ENCODE peak calls at places on chromosome 4, in five cellular contexts. C, R, E, L and P are unnamed samples.

GRCh38 chr4:105709081-105709450 is 482 bp downstream of the GSTCD start:
- DNase-seq in C (no peak), R (no peak), E (no peak), L (no peak), P (no peak)

GRCh38 chr4:88643932-88644331 is 51.7 kb downstream of the HERC3 start:
- DNase-seq in C (no peak), R (no peak), E (no peak), L (no peak), P (no peak)

GRCh38 chr4:78651250-78651860 is 99.8 kb downstream of the ANXA3 start:
- DNase-seq in C (no peak), R (no peak), E (no peak), L (no peak), P (no peak)

GRCh38 chr4:129545599-129546278 is 449.8 kb downstream of the C4orf33 start:
- DNase-seq in C (no peak), R (no peak), E (peak), L (peak), P (peak)

GRCh38 chr4:32560306-32560705 is 1840.1 kb downstream of the PCDH7 start:
- DNase-seq in C (no peak), R (no peak), E (no peak), L (peak), P (no peak)

GRCh38 chr4:152590179-152591031 is 54.5 kb upstream of the FBXW7 start:
- DNase-seq in C (peak), R (no peak), E (no peak), L (no peak), P (no peak)

GRCh38 chr4:187236491-187236890 is 512.8 kb upstream of the FAT1 start:
- DNase-seq in C (no peak), R (no peak), E (no peak), L (no peak), P (no peak)

GRCh38 chr4:65566473-65566872 is 103.8 kb downstream of the EPHA5 start:
- DNase-seq in C (no peak), R (no peak), E (no peak), L (no peak), P (no peak)

GRCh38 chr4:82528074-82528473 is 33.7 kb downstream of the TMEM150C start:
- DNase-seq in C (no peak), R (no peak), E (no peak), L (no peak), P (no peak)

GRCh38 chr4:77154761-77155499 is 2.1 kb upstream of the CCNG2 start:
- DNase-seq in C (no peak), R (no peak), E (no peak), L (no peak), P (no peak)

GRCh38 chr4:86977621-86978184 is 42.9 kb downstream of the AFF1 start:
- DNase-seq in C (peak), R (no peak), E (no peak), L (no peak), P (no peak)

GRCh38 chr4:89837385-89837995 is 529 bp upstream of the SNCA start:
- DNase-seq in C (peak), R (peak), E (peak), L (no peak), P (no peak)

GRCh38 chr4:657338-658030 is 16.6 kb downstream of the ATP5ME start:
- DNase-seq in C (no peak), R (no peak), E (no peak), L (no peak), P (no peak)

GRCh38 chr4:182206916-182207315 is 36.3 kb upstream of the TENM3 start:
- DNase-seq in C (no peak), R (no peak), E (no peak), L (no peak), P (no peak)

GRCh38 chr4:90689739-90690138 is 562.5 kb downstream of the CCSER1 start:
- DNase-seq in C (peak), R (no peak), E (no peak), L (no peak), P (no peak)

GRCh38 chr4:57199267-57199666 is 89.1 kb upstream of the IGFBP7 start:
- DNase-seq in C (peak), R (no peak), E (no peak), L (no peak), P (no peak)

GRCh38 chr4:81257841-81258240 is 42.8 kb upstream of the PRKG2 start:
- DNase-seq in C (no peak), R (no peak), E (no peak), L (no peak), P (no peak)

GRCh38 chr4:21386166-21386780 is 562.3 kb downstream of the KCNIP4 start:
- DNase-seq in C (no peak), R (no peak), E (no peak), L (no peak), P (no peak)

GRCh38 chr4:21385706-21386105 is 562.9 kb downstream of the KCNIP4 start:
- DNase-seq in C (no peak), R (no peak), E (no peak), L (no peak), P (no peak)

GRCh38 chr4:21380861-21381260 is 567.7 kb downstream of the KCNIP4 start:
- DNase-seq in C (no peak), R (no peak), E (no peak), L (no peak), P (no peak)
- H3K27ac ChIP-seq in C (no peak), R (peak), E (no peak), L (no peak), P (no peak)

GRCh38 chr4:184504385-184504784 is 30.0 kb upstream of the IRF2 start:
- DNase-seq in C (no peak), R (no peak), E (no peak), L (no peak), P (no peak)

GRCh38 chr4:184503869-184504300 is 29.5 kb upstream of the IRF2 start:
- DNase-seq in C (no peak), R (no peak), E (no peak), L (no peak), P (no peak)

GRCh38 chr4:184510431-184510830 is 36.1 kb upstream of the IRF2 start:
- DNase-seq in C (no peak), R (no peak), E (no peak), L (no peak), P (no peak)

GRCh38 chr4:184511156-184511555 is 36.8 kb upstream of the IRF2 start:
- DNase-seq in C (no peak), R (no peak), E (no peak), L (no peak), P (no peak)

GRCh38 chr4:184506527-184507121 is 32.3 kb upstream of the IRF2 start:
- DNase-seq in C (no peak), R (no peak), E (no peak), L (no peak), P (no peak)
- TF ChIP-seq CTCF in C (peak), R (no peak), E (no peak), L (no peak), P (no peak)

GRCh38 chr4:53476232-53477037 is 99.0 kb downstream of the FIP1L1 start:
- DNase-seq in C (peak), R (no peak), E (no peak), L (no peak), P (peak)
- H3K27ac ChIP-seq in C (peak), R (no peak), E (no peak), L (no peak), P (peak)

DNA sequence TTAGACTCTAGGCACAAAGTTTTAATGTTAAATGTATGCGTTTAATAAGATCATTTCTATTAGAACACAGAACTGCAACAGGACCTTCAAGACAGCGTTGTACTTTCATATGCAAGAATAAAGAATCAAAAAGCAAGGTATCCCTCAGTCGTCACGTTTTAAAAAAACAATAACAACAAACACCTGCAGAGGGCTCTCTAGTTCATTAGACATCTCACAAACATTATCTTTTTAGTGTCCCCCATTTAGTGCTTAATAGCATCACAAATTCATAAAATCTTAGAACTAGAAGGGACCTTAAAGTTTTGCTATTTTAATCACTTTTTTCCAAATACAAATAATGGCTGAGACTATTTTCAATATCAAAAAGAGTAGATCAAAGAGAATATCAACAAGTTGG is 236.6 kb downstream of the DCHS2 start:
- DNase-seq in C (no peak), R (no peak), E (no peak), L (no peak), P (no peak)
- TF ChIP-seq CTCF in C (no peak), R (no peak), E (no peak), L (no peak), P (no peak)

DNA sequence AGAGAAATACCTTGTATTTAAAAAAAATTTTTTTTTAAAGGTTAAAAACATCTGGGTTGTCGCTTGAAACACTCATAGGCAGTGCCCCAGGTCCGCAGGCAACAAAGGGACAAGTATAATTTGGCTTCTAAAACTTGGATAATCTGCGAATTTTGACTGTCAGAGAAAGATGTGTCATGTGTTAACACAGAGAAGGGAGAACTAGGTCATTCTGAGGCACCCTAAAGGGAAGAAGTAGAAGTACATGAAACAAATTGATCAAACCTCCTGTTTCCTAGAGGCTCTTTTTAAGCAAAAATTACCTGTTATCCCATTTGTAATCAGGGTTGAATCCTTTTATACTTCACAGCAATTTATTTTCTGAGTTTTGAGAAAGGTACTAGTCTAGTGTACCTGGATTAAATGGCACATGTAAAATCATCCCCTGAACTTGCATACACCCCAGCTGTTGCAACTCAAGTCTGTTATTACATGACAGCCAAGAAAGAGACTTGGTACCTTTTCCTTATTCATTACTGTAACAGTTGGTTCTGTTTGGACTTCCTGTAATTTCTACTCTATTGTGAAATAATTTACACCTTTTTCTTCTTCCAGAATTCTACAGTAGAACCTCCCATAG is 1.7 kb downstream of the SRD5A3 start:
- DNase-seq in C (no peak), R (no peak), E (no peak), L (peak), P (no peak)
- H3K27ac ChIP-seq in C (no peak), R (peak), E (peak), L (peak), P (peak)

DNA sequence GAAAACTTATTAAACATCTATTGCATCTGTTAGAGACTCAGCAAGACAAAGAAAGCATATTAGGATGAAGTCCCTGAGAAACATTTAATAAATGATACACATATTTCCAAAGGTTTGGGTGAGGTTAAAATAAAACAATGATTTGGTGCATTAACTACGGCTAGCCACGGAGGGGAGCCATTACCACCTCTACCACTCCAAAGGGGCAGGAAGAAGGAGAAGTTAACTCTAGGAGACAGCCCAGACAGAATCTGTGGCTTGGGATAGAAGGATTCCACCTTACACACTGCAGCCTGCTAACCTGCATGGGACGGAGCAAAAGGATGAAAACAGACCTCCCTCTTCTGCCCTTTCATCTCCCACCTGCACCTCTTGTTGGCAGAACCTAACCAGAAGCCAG is 189.1 kb upstream of the C1QTNF7 start:
- DNase-seq in C (no peak), R (no peak), E (no peak), L (peak), P (no peak)
- TF ChIP-seq CTCF in C (peak), R (peak), E (peak), L (peak), P (no peak)